ENCODE peak calls at places on chromosomes 4 and X, in seven cellular contexts. Q is GM12878, G is sigmoid colon, H is transverse colon, P is upper lobe of left lung, O is stomach, C is HCT116. M is an unnamed sample.

GRCh38 chrX:68853665-68854251 is 24.9 kb downstream of the EFNB1 start:
- DNase-seq in Q (no peak), G (no peak), H (no peak), P (no peak), O (no peak), C (no peak), M (no peak)

GRCh38 chr4:87066403-87067119 is 131.8 kb downstream of the AFF1 start:
- DNase-seq in Q (no peak), G (no peak), H (no peak), P (no peak), O (no peak), C (no peak), M (no peak)

GRCh38 chr4:40573593-40574311 is 55.9 kb downstream of the RBM47 start:
- DNase-seq in Q (peak; percentile 45), G (no peak), H (no peak), P (peak; percentile 67), O (no peak), C (no peak), M (no peak)

GRCh38 chr4:7070729-7071511 is 3.1 kb upstream of the GRPEL1 start:
- DNase-seq in Q (peak; percentile 45), G (peak; percentile 86), H (peak; percentile 91), P (peak; percentile 92), O (peak; percentile 92), C (peak; percentile 79), M (no peak)

GRCh38 chrX:1212532-1212931 is at the start of gene CRLF2:
- DNase-seq in Q (peak; percentile 77), G (peak; percentile 34), H (no peak), P (no peak), O (no peak), C (peak; percentile 45), M (no peak)

GRCh38 chr4:155889036-155889793 is 14.3 kb upstream of the TDO2 start:
- DNase-seq in Q (peak; percentile 58), G (no peak), H (no peak), P (no peak), O (no peak), C (no peak), M (peak; percentile 37)

GRCh38 chr4:16745009-16745408 is 153.4 kb downstream of the LDB2 start:
- DNase-seq in Q (no peak), G (peak; percentile 73), H (no peak), P (no peak), O (no peak), C (no peak), M (no peak)

GRCh38 chrX:65635371-65635770 is 32.1 kb upstream of the MSN start:
- DNase-seq in Q (no peak), G (no peak), H (no peak), P (no peak), O (no peak), C (no peak), M (peak; percentile 1)

GRCh38 chrX:49040376-49040955 is 2.7 kb downstream of the TFE3 start:
- DNase-seq in Q (no peak), G (no peak), H (no peak), P (no peak), O (no peak), C (no peak), M (no peak)

GRCh38 chrX:49037883-49038475 is 5.2 kb downstream of the TFE3 start:
- DNase-seq in Q (no peak), G (no peak), H (no peak), P (no peak), O (no peak), C (no peak), M (no peak)

GRCh38 chrX:49041683-49042529 is 1.3 kb downstream of the TFE3 start:
- DNase-seq in Q (no peak), G (no peak), H (no peak), P (peak; percentile 33), O (no peak), C (no peak), M (no peak)

GRCh38 chrX:49042581-49043219 is 457 bp downstream of the TFE3 start:
- DNase-seq in Q (no peak), G (no peak), H (no peak), P (no peak), O (no peak), C (no peak), M (no peak)

DNA sequence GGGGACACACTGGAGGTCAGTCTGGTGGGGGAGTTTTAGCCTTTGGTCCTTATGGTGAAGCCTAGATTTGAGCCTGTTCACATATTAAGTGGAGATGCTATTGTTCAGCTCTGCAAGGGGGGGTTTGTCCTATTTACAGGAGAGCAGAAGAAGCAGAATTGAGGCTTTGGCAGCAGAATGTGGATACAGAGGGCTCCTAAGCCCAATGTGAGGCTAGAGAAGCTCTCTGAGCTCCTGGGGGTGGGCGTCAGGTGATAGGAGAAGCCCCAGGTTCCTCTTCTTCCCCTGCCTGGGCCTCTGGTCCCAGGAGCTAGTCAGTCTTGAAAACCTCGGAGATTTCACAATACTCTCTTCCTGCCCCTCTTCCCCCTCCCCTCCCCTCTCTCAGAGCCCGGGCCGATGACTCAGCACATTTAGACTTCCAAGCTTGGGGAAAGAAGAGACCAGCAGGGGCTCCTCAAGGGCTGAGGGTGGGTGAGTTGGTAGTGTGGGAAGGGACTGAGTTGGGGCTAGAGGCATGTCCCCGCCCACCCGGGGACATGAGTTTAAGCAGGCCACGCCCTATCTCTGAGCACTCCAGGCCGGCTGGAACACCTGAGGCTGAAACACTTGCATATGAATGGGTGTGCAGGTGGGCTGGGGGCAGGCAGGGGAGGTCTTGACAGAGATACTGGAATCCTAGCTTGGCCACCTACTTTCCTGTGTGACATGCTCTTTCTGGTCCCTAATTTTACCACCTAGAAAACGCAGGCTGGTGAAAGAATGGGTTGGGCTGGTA is 3.4 kb downstream of the TFE3 start:
- DNase-seq in Q (no peak), G (peak; percentile 93), H (peak; percentile 66), P (peak; percentile 88), O (peak; percentile 53), C (peak; percentile 75), M (peak; percentile 84)
- H3K4me3 ChIP-seq in Q (peak overlapping the region; percentile 17), G (peak overlapping the region; percentile 90), H (no peak overlapping the region), P (no peak overlapping the region), O (peak overlapping the region; percentile 25), C (peak overlapping the region; percentile 35), M (peak overlapping the region; percentile 81)

GRCh38 chr4:101357751-101358150 is 10.4 kb upstream of the PPP3CA start:
- DNase-seq in Q (no peak), G (no peak), H (no peak), P (no peak), O (no peak), C (no peak), M (no peak)

GRCh38 chr4:101356928-101357327 is 9.6 kb upstream of the PPP3CA start:
- DNase-seq in Q (no peak), G (no peak), H (no peak), P (peak; percentile 32), O (peak; percentile 68), C (peak; percentile 73), M (no peak)

GRCh38 chr4:101355246-101355645 is 7.9 kb upstream of the PPP3CA start:
- DNase-seq in Q (no peak), G (no peak), H (no peak), P (no peak), O (no peak), C (no peak), M (no peak)

GRCh38 chr4:101355767-101356702 is 8.7 kb upstream of the PPP3CA start:
- DNase-seq in Q (no peak), G (no peak), H (no peak), P (no peak), O (no peak), C (peak; percentile 74), M (no peak)
- TF ChIP-seq POLR2AphosphoS5 in Q (no peak), G (no peak), H (no peak), P (no peak), O (no peak), C (no peak), M (no peak)

GRCh38 chrX:47560831-47561652 is at the start of gene ARAF:
- DNase-seq in Q (peak; percentile 95), G (peak; percentile 99), H (peak; percentile 96), P (peak; percentile 96), O (peak; percentile 96), C (peak; percentile 99), M (peak; percentile 95)

GRCh38 chrX:47561653-47562151 is 697 bp downstream of the ARAF start:
- DNase-seq in Q (no peak), G (no peak), H (no peak), P (no peak), O (no peak), C (no peak), M (no peak)

GRCh38 chrX:47563801-47564315 is 2.9 kb downstream of the ARAF start:
- DNase-seq in Q (no peak), G (no peak), H (no peak), P (no peak), O (no peak), C (no peak), M (no peak)

GRCh38 chrX:47564438-47565085 is 3.6 kb downstream of the ARAF start:
- DNase-seq in Q (no peak), G (no peak), H (no peak), P (no peak), O (no peak), C (no peak), M (no peak)

DNA sequence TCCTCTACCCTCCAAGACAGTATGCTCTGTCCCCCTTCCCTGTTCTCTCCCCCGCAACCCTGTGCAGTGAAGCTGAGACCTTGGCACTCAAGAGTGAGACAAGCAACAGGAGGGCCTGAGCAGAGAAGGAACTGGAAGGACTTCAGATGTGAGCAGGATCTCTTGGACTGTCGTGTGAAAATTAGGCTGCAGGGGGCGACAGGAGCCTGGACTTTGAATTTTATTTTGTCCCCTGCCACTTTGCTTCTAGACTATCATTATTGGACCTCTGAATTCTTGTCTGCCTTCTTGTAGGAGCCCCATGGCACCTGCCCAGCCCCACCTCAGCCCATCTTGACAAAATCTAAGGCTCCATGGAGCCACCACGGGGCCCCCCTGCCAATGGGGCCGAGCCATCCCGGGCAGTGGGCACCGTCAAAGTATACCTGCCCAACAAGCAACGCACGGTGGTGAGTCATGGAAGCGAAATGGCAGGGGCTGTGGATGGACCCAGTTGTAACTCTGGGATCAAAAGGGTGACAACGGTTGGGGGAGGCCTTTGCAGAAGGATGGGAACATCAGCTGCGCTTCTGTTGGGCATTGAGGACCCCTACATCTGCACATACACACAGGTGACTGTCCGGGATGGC is 1.7 kb downstream of the ARAF start:
- DNase-seq in Q (no peak), G (no peak), H (no peak), P (no peak), O (no peak), C (no peak), M (no peak)
- H3K4me3 ChIP-seq in Q (peak overlapping the region; percentile 44), G (no peak overlapping the region), H (no peak overlapping the region), P (no peak overlapping the region), O (no peak overlapping the region), C (no peak overlapping the region), M (no peak overlapping the region)

DNA sequence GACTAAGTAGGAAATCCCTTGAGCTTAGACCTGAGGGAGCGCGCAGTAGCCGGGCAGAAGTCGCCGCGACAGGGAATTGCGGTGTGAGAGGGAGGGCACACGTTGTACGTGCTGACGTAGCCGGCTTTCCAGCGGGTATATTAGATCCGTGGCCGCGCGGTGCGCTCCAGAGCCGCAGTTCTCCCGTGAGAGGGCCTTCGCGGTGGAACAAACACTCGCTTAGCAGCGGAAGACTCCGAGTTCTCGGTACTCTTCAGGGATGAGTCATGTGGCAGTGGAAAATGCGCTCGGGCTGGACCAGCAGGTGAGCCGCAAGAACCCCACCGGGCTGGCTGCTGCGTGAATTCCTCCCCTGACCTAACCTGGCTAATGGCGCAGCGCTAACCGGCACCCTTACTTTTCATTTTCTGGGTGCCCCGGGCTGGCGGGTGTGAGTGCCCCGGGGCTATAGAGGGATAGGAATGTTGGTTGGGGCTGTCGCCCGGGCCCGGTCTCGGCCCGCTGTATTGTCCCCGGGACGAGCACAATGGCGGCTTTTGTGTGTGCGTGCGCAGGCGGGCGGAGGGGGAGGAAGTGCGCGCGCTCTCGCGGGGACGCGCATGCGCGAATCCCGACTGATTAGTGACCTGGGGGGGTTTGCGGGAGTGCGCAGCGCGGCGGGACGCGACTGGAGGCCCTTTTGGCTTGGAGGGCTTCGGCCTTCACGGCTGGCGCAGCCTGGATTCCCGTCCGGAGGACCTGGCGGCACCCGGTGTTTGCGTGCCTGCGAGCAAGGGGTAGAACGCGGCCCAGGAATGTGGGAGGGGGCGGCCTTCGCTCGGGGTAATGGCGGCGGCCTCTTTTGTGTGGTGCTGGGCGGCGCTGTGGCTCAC is at the start of gene DDX3X:
- DNase-seq in Q (peak; percentile 44), G (peak; percentile 97), H (peak; percentile 93), P (peak; percentile 92), O (peak; percentile 92), C (peak; percentile 71), M (peak; percentile 48)
- TF ChIP-seq POLR2AphosphoS5 in Q (peak; percentile 100), G (peak; percentile 99), H (peak; percentile 99), P (peak; percentile 100), O (peak; percentile 90), C (peak; percentile 99), M (peak; percentile 99)

M was measured in SK-N-MC.